ENCODE peak calls at places on chromosomes 2 and 18, in nine cellular contexts. C is AG10803; F is A549; B is fibroblast of mammary gland; Z is psoas muscle; Y is heart left ventricle; L is GM12865; U is CD4-positive, alpha-beta T cell; J is epithelial cell of esophagus. X is an unnamed sample.

GRCh38 chr2:41928593-41928992 is 119.2 kb upstream of the PKDCC start:
- DNase-seq in C (peak), F (peak), B (peak), Z (no peak), Y (no peak), L (no peak), U (no peak), J (peak), X (peak)

GRCh38 chr2:175207741-175208438 is 26.4 kb upstream of the ATP5MC3 start:
- DNase-seq in C (peak), F (no peak), B (no peak), Z (peak), Y (peak), L (no peak), U (no peak), J (no peak), X (no peak)

GRCh38 chr2:15472133-15472532 is 89.0 kb downstream of the NBAS start:
- DNase-seq in C (no peak), F (no peak), B (no peak), Z (no peak), Y (no peak), L (no peak), U (no peak), J (peak), X (no peak)

GRCh38 chr18:74196220-74197119 is 48.1 kb downstream of the TIMM21 start:
- DNase-seq in C (peak), F (peak), B (peak), Z (no peak), Y (peak), L (peak), U (peak), J (peak), X (no peak)

GRCh38 chr2:120722603-120723421 is 12.9 kb upstream of the GLI2 start:
- DNase-seq in C (peak), F (peak), B (peak), Z (no peak), Y (no peak), L (no peak), U (no peak), J (no peak), X (no peak)

GRCh38 chr2:223414646-223415045 is 187.5 kb downstream of the SCG2 start:
- DNase-seq in C (peak), F (no peak), B (peak), Z (peak), Y (no peak), L (no peak), U (no peak), J (peak), X (peak)

GRCh38 chr18:6746386-6746960 is 17.0 kb downstream of the ARHGAP28 start:
- DNase-seq in C (no peak), F (no peak), B (peak), Z (no peak), Y (no peak), L (no peak), U (no peak), J (no peak), X (no peak)

GRCh38 chr2:48406096-48406495 is 123.9 kb upstream of the STON1 start:
- DNase-seq in C (no peak), F (no peak), B (no peak), Z (no peak), Y (no peak), L (peak), U (no peak), J (no peak), X (no peak)

GRCh38 chr18:57311472-57311871 is 40.9 kb upstream of the ST8SIA3 start:
- DNase-seq in C (no peak), F (no peak), B (no peak), Z (no peak), Y (no peak), L (no peak), U (no peak), J (no peak), X (no peak)

GRCh38 chr2:112493858-112494648 is 12.1 kb downstream of the TTL start:
- DNase-seq in C (peak), F (peak), B (peak), Z (no peak), Y (peak), L (no peak), U (no peak), J (peak), X (no peak)

GRCh38 chr18:11654736-11655604 is 34.1 kb upstream of the GNAL start:
- DNase-seq in C (peak), F (peak), B (peak), Z (peak), Y (peak), L (peak), U (peak), J (peak), X (no peak)

GRCh38 chr2:35462226-35462983 is 893.2 kb upstream of the CRIM1 start:
- DNase-seq in C (peak), F (no peak), B (no peak), Z (no peak), Y (no peak), L (no peak), U (no peak), J (no peak), X (no peak)

GRCh38 chr2:122003196-122003595 is 247.7 kb downstream of the TSN start:
- DNase-seq in C (no peak), F (no peak), B (no peak), Z (no peak), Y (no peak), L (no peak), U (no peak), J (no peak), X (no peak)

GRCh38 chr2:64819774-64820688 is 166.3 kb upstream of the SERTAD2 start:
- DNase-seq in C (no peak), F (no peak), B (peak), Z (no peak), Y (no peak), L (peak), U (peak), J (no peak), X (no peak)

GRCh38 chr2:205925373-205926337 is 160.3 kb downstream of the INO80D start:
- DNase-seq in C (peak), F (peak), B (peak), Z (peak), Y (peak), L (peak), U (peak), J (peak), X (peak)

GRCh38 chr2:26246818-26247217 is 2.1 kb downstream of the HADHB start:
- DNase-seq in C (peak), F (peak), B (peak), Z (peak), Y (no peak), L (peak), U (peak), J (peak), X (no peak)

GRCh38 chr2:187525164-187525900 is 28.9 kb downstream of the TFPI start:
- DNase-seq in C (peak), F (no peak), B (no peak), Z (no peak), Y (no peak), L (no peak), U (no peak), J (no peak), X (no peak)
- TF ChIP-seq CTCF in C (no peak), F (no peak), B (no peak), Z (no peak), Y (no peak), L (no peak), U (no peak), J (no peak), X (no peak)

DNA sequence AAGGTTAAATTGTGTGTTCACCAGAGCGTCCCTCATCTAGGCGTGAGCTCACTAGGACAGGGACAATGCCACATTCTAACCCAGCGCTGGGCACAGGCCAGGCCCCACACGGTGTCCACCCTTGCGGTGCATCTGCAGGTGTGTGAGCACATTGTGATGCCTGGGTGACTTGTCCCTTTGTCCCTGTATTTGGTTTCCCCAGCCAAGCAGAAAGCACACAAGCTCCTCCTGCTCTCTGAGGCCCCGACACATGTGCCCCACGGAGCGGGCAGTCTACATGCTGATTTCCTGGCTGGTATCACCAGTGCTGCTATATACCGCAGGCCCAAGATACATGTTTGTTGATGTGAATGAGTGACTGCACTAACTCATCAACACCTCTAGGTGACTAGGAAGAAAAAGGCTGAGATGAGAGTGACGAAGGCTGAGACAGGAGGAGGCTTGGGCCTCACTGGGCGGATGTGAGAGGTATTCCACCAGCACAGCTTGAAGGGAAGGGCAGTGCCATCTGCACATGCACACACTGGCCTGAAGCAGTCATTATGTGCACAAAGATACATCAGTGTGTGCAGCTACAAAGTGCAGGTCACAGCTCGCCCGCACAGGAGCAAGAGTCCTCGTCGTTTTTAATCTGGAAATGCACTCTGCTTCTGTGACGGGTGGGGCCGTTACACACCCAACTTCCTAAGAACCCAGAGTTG is 205.9 kb downstream of the EIPR1 start:
- DNase-seq in C (no peak), F (no peak), B (no peak), Z (no peak), Y (no peak), L (no peak), U (no peak), J (peak), X (no peak)
- TF ChIP-seq CTCF in C (no peak), F (no peak), B (no peak), Z (no peak), Y (no peak), L (no peak), U (no peak), J (peak), X (no peak)

GRCh38 chr2:119010336-119010735 is 68.3 kb downstream of the MARCO start:
- DNase-seq in C (no peak), F (no peak), B (no peak), Z (no peak), Y (peak), L (no peak), U (no peak), J (no peak), X (no peak)
- TF ChIP-seq CTCF in C (no peak), F (no peak), B (no peak), Z (no peak), Y (no peak), L (no peak), U (no peak), J (no peak), X (no peak)

GRCh38 chr2:65856423-65856822 is 424.0 kb upstream of the SPRED2 start:
- DNase-seq in C (no peak), F (no peak), B (no peak), Z (no peak), Y (no peak), L (no peak), U (no peak), J (no peak), X (no peak)
- TF ChIP-seq CTCF in C (no peak), F (no peak), B (no peak), Z (no peak), Y (no peak), L (no peak), U (no peak), J (no peak), X (no peak)

GRCh38 chr2:28419003-28419704 is 26.5 kb downstream of the FOSL2 start:
- DNase-seq in C (no peak), F (no peak), B (no peak), Z (peak), Y (no peak), L (peak), U (no peak), J (no peak), X (no peak)
- TF ChIP-seq CTCF in C (no peak), F (peak), B (no peak), Z (no peak), Y (no peak), L (peak), U (no peak), J (no peak), X (no peak)

GRCh38 chr2:38301969-38302702 is 74.9 kb downstream of the ATL2 start:
- DNase-seq in C (no peak), F (no peak), B (peak), Z (no peak), Y (no peak), L (peak), U (no peak), J (peak), X (no peak)
- TF ChIP-seq CTCF in C (no peak), F (no peak), B (no peak), Z (no peak), Y (no peak), L (no peak), U (no peak), J (no peak), X (no peak)

DNA sequence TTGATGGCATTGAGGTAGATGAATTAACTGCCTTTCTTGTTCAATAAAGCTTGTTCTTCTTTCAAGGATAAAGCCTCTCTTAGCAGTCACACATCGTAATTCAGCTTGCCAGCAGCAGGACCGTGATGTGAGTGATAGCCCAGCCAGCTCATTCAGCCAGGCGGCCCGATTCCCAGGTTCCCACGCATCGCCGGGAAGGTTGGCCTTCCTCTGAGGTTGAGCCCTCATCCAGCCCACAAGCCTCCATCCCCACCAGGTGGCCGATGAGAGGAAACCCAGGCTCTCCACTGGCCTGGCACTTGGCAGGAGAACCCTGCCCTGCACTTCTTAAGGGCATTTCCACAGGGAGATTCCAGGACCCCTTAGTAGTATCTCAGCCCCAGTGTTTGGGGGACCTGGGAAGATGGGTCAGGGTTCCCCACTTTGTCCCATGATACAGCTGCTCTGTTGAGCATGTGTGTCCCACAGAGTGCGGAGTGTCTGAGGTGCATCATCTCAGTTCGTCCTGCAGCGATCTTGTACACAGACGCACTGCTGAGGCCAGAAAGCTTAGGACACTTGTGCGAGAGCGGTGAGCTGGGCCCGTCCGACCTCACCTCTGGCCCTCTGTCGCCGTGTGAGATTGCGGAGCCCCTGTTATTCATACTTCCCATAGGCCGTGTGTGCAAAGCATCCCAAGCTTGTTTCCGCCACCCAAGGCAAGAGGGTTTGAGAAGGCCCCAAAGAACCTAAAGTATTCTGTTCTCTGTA is 4.9 kb downstream of the AGAP1 start:
- DNase-seq in C (no peak), F (peak), B (peak), Z (no peak), Y (no peak), L (no peak), U (no peak), J (no peak), X (no peak)
- TF ChIP-seq CTCF in C (no peak), F (peak), B (peak), Z (no peak), Y (no peak), L (no peak), U (no peak), J (no peak), X (no peak)

DNA sequence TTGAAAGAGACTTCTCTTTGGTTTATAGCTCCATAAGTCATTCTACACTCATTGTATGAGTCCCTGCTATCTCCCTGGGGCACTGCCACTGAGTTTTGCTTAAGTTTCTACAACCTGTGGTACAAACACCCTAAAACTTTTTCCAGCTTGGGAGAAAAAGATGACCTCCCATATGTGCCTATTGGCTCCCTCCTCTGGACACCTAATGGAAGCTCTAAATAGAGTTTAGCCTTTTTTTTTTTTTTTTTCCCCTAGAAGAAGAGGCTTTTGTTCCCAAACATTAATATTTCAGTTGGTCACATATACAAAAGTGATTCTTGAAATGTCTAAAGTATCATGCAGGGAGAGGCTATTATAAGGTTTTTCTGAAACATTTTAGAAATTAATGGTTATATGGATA is 547.2 kb upstream of the TMEFF2 start:
- DNase-seq in C (no peak), F (peak), B (peak), Z (no peak), Y (no peak), L (no peak), U (no peak), J (peak), X (no peak)
- TF ChIP-seq CTCF in C (no peak), F (peak), B (peak), Z (no peak), Y (no peak), L (no peak), U (no peak), J (peak), X (no peak)

GRCh38 chr2:104733544-104733943 is 120.4 kb upstream of the POU3F3 start:
- DNase-seq in C (no peak), F (peak), B (no peak), Z (no peak), Y (no peak), L (peak), U (no peak), J (peak), X (no peak)
- TF ChIP-seq CTCF in C (no peak), F (no peak), B (no peak), Z (no peak), Y (peak), L (peak), U (no peak), J (peak), X (peak)